ENCODE peak calls at places on chromosomes 12 and 14, in eight cellular contexts. E, Y, H, C, X, R, T and N are unnamed samples. For H3K36me3, the result is how much of the 10 kb centered on the place peaks cover.

GRCh38 chr12:29073631-29074239 is 75.3 kb upstream of the FAR2 start:
- DNase-seq in Y (no peak), T (no peak), E (peak), R (no peak), C (peak), X (peak), H (no peak), N (no peak)

GRCh38 chr14:33791971-33792370 is 158.9 kb downstream of the EGLN3 start:
- DNase-seq in Y (no peak), T (no peak), X (no peak), R (no peak), C (no peak), E (no peak), H (no peak), N (no peak)

GRCh38 chr12:5745251-5745888 is 199.7 kb downstream of the ANO2 start:
- DNase-seq in R (peak), H (peak), Y (peak), C (peak), X (peak), E (peak), T (peak), N (peak)

GRCh38 chr12:100186071-100186470 is 14.5 kb upstream of the ACTR6 start:
- DNase-seq in E (no peak), R (no peak), C (no peak), Y (no peak), X (no peak), T (no peak), H (no peak), N (no peak)

GRCh38 chr14:73426877-73427276 is 31.5 kb downstream of the NUMB start:
- DNase-seq in X (peak), T (no peak), R (peak), H (no peak), E (no peak), C (no peak), Y (no peak), N (no peak)

GRCh38 chr12:57759360-57759980 is 4.6 kb downstream of the MARCHF9 start:
- DNase-seq in H (no peak), X (peak), C (no peak), E (peak), T (no peak), R (no peak), Y (no peak), N (no peak)

GRCh38 chr14:41549821-41550597 is 56.7 kb upstream of the LRFN5 start:
- DNase-seq in E (no peak), X (peak), Y (no peak), T (no peak), R (no peak), H (no peak), C (no peak), N (no peak)

GRCh38 chr14:50666772-50667490 is 1.2 kb downstream of the SAV1 start:
- DNase-seq in C (no peak), Y (peak), E (peak), T (no peak), X (peak), R (no peak), H (peak), N (no peak)

GRCh38 chr14:85122690-85123089 is 407.3 kb upstream of the FLRT2 start:
- DNase-seq in R (no peak), X (no peak), E (no peak), C (no peak), H (no peak), Y (no peak), T (no peak), N (no peak)

GRCh38 chr14:57957441-57957840 is 91.5 kb upstream of the SLC35F4 start:
- DNase-seq in R (no peak), T (no peak), E (no peak), H (no peak), Y (no peak), X (no peak), C (no peak), N (no peak)

GRCh38 chr12:9001233-9001632 is 11.9 kb downstream of the KLRG1 start:
- DNase-seq in Y (no peak), X (no peak), C (no peak), E (no peak), T (no peak), R (no peak), H (no peak), N (no peak)

GRCh38 chr12:45775465-45775864 is 46.0 kb downstream of the ARID2 start:
- DNase-seq in C (no peak), E (no peak), T (no peak), Y (no peak), R (no peak), X (no peak), H (no peak), N (no peak)

GRCh38 chr12:91273542-91273941 is 90.9 kb upstream of the DCN start:
- DNase-seq in Y (no peak), T (no peak), H (no peak), E (peak), C (no peak), R (no peak), X (no peak), N (no peak)

GRCh38 chr12:113837528-113838296 is 128.4 kb downstream of the RBM19 start:
- DNase-seq in C (no peak), Y (no peak), X (no peak), T (no peak), R (no peak), E (no peak), H (no peak), N (no peak)

GRCh38 chr12:27198036-27198435 is 46.0 kb upstream of the STK38L start:
- DNase-seq in T (no peak), H (no peak), E (peak), R (no peak), C (no peak), X (no peak), Y (no peak), N (peak)

GRCh38 chr12:106133136-106134087 is 5.3 kb downstream of the NUAK1 start:
- DNase-seq in C (no peak), X (no peak), Y (no peak), H (no peak), R (no peak), E (peak), T (no peak), N (no peak)

GRCh38 chr12:106132175-106133135 is 6.3 kb downstream of the NUAK1 start:
- DNase-seq in T (no peak), R (no peak), Y (no peak), E (no peak), H (no peak), C (no peak), X (no peak), N (no peak)

GRCh38 chr12:106134294-106134949 is 4.3 kb downstream of the NUAK1 start:
- DNase-seq in H (no peak), C (no peak), Y (no peak), R (no peak), X (no peak), T (no peak), E (no peak), N (no peak)

GRCh38 chr12:106130474-106131113 is 8.2 kb downstream of the NUAK1 start:
- DNase-seq in H (no peak), E (no peak), R (no peak), X (no peak), Y (no peak), T (no peak), C (no peak), N (no peak)

GRCh38 chr12:106131671-106132070 is 7.1 kb downstream of the NUAK1 start:
- DNase-seq in C (no peak), H (no peak), Y (no peak), E (no peak), T (no peak), R (no peak), X (no peak), N (no peak)
- H3K27ac ChIP-seq in C (no peak), H (peak), Y (no peak), E (peak), T (peak), R (no peak), X (peak), N (no peak)

GRCh38 chr12:54349658-54350057 is 14.6 kb downstream of the GPR84 start:
- DNase-seq in E (no peak), X (no peak), Y (no peak), C (no peak), T (no peak), R (no peak), H (no peak), N (no peak)
- H3K36me3 ChIP-seq in E (under half), X (under half), Y (half or more), C (under half), T (under half), R (half or more), H (half or more), N (under half)

GRCh38 chr14:55936691-55937090 is 181.5 kb upstream of the PELI2 start:
- DNase-seq in T (no peak), E (peak), R (no peak), C (no peak), X (no peak), Y (no peak), H (peak), N (no peak)
- H3K27ac ChIP-seq in T (no peak), E (no peak), R (no peak), C (no peak), X (no peak), Y (no peak), H (no peak), N (no peak)

GRCh38 chr14:23361320-23361719 is 3.7 kb downstream of the EFS start:
- DNase-seq in H (no peak), C (no peak), E (no peak), Y (no peak), T (no peak), R (no peak), X (no peak), N (no peak)
- H3K36me3 ChIP-seq in H (under half), C (under half), E (under half), Y (under half), T (under half), R (under half), X (under half), N (under half)

DNA sequence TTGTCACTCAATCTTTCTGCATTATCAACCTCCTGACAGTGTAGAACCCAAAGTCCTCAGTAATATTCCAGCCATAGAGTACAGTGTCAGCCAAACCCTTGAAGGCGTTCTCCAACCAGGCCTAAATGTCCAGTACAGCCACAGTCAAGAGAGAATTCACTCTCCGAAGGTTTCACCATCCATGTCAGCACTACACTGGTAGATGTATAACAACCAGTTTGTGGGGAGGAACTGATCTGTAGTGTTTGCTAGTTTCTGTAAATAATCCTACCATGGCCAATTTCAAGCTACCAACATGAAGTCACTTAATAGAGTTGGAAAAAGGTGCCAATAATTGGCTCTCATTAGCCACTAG is 456 bp upstream of the MDP1 start:
- DNase-seq in R (no peak), X (no peak), E (no peak), T (no peak), H (no peak), Y (no peak), C (no peak), N (no peak)
- H3K27ac ChIP-seq in R (no peak), X (peak), E (peak), T (no peak), H (peak), Y (no peak), C (peak), N (peak)

GRCh38 chr12:143964-144649 is 69.8 kb downstream of the SLC6A12 start:
- DNase-seq in C (no peak), R (no peak), T (no peak), Y (no peak), H (peak), E (peak), X (peak), N (no peak)

GRCh38 chr12:147242-147641 is 66.7 kb downstream of the SLC6A12 start:
- DNase-seq in H (no peak), X (no peak), C (no peak), Y (no peak), E (no peak), R (no peak), T (no peak), N (no peak)

GRCh38 chr12:145369-145960 is 68.5 kb downstream of the SLC6A12 start:
- DNase-seq in T (no peak), C (no peak), X (no peak), R (no peak), E (no peak), Y (no peak), H (no peak), N (no peak)

GRCh38 chr12:148676-149416 is 65.1 kb downstream of the SLC6A12 start:
- DNase-seq in T (no peak), C (no peak), E (no peak), X (no peak), H (no peak), R (no peak), Y (no peak), N (no peak)

GRCh38 chr12:144650-145284 is 69.2 kb downstream of the SLC6A12 start:
- DNase-seq in E (no peak), X (no peak), R (no peak), C (no peak), T (no peak), Y (no peak), H (no peak), N (no peak)
- H3K36me3 ChIP-seq in E (under half), X (under half), R (under half), C (under half), T (under half), Y (under half), H (under half), N (under half)

DNA sequence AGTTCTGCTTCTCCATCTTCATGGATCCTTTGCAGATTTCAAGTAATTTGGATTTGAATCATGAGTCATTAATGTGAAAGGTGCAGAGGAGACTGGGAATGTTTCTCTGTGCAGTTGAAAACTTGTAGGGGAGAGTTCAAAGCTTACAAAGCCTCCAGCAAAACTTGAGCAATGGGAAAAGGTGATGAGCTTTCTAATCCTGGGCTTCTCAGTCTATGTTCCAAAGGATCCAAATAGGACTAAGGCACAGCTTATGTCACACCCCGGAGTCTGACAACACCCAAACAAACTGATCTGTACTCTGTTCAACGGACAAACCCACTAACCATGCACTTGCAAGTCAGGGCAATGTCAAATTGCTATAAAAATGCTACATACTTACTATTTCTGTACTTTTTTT is 134.8 kb downstream of the DUSP6 start:
- DNase-seq in Y (no peak), R (no peak), X (no peak), C (no peak), T (no peak), H (no peak), E (no peak), N (no peak)
- H3K27ac ChIP-seq in Y (no peak), R (no peak), X (no peak), C (no peak), T (no peak), H (no peak), E (no peak), N (no peak)

GRCh38 chr14:86955955-86956354 is 1037.0 kb downstream of the GALC start:
- DNase-seq in C (no peak), R (no peak), T (no peak), H (no peak), Y (no peak), E (no peak), X (no peak), N (no peak)

GRCh38 chr14:86954623-86955022 is 1038.4 kb downstream of the GALC start:
- DNase-seq in E (no peak), Y (no peak), X (no peak), H (no peak), R (no peak), C (no peak), T (no peak), N (no peak)
- H3K36me3 ChIP-seq in E (under half), Y (under half), X (under half), H (under half), R (under half), C (under half), T (under half), N (under half)